ENCODE peak calls at places on chromosomes 5 and 9, in nine cellular contexts. One of them, this sample, is unnamed.

GRCh38 chr9:37984672-37985611 is 81.0 kb upstream of the SLC25A51 start:
- DNase-seq in psoas muscle: peak
- DNase-seq in CD8-positive, alpha-beta T cell: no peak
- DNase-seq in fibroblast of villous mesenchyme: peak
- DNase-seq in cardiac fibroblast: peak
- DNase-seq in ovary: no peak
- DNase-seq in bronchial epithelial cell: peak
- DNase-seq in HFF-Myc: no peak
- DNase-seq in GM13977: no peak
- DNase-seq in this sample: peak

GRCh38 chr5:79059674-79060073 is 9.8 kb downstream of the DMGDH start:
- DNase-seq in psoas muscle: no peak
- DNase-seq in CD8-positive, alpha-beta T cell: no peak
- DNase-seq in fibroblast of villous mesenchyme: no peak
- DNase-seq in cardiac fibroblast: no peak
- DNase-seq in ovary: no peak
- DNase-seq in bronchial epithelial cell: no peak
- DNase-seq in HFF-Myc: no peak
- DNase-seq in GM13977: no peak
- DNase-seq in this sample: no peak

GRCh38 chr9:126861707-126862460 is 1.4 kb downstream of the ZBTB34 start:
- DNase-seq in psoas muscle: no peak
- DNase-seq in CD8-positive, alpha-beta T cell: no peak
- DNase-seq in fibroblast of villous mesenchyme: peak
- DNase-seq in cardiac fibroblast: peak
- DNase-seq in ovary: no peak
- DNase-seq in bronchial epithelial cell: peak
- DNase-seq in HFF-Myc: no peak
- DNase-seq in GM13977: no peak
- DNase-seq in this sample: peak

GRCh38 chr5:135318924-135319323 is 80.1 kb downstream of the MACROH2A1 start:
- DNase-seq in psoas muscle: no peak
- DNase-seq in CD8-positive, alpha-beta T cell: no peak
- DNase-seq in fibroblast of villous mesenchyme: no peak
- DNase-seq in cardiac fibroblast: no peak
- DNase-seq in ovary: no peak
- DNase-seq in bronchial epithelial cell: no peak
- DNase-seq in HFF-Myc: no peak
- DNase-seq in GM13977: no peak
- DNase-seq in this sample: no peak

GRCh38 chr9:125343518-125344284 is 82.1 kb downstream of the GAPVD1 start:
- DNase-seq in psoas muscle: no peak
- DNase-seq in CD8-positive, alpha-beta T cell: no peak
- DNase-seq in fibroblast of villous mesenchyme: peak
- DNase-seq in cardiac fibroblast: peak
- DNase-seq in ovary: no peak
- DNase-seq in bronchial epithelial cell: peak
- DNase-seq in HFF-Myc: peak
- DNase-seq in GM13977: no peak
- DNase-seq in this sample: peak

GRCh38 chr5:137214446-137215189 is 284.5 kb downstream of the SPOCK1 start:
- DNase-seq in psoas muscle: no peak
- DNase-seq in CD8-positive, alpha-beta T cell: no peak
- DNase-seq in fibroblast of villous mesenchyme: no peak
- DNase-seq in cardiac fibroblast: no peak
- DNase-seq in ovary: no peak
- DNase-seq in bronchial epithelial cell: no peak
- DNase-seq in HFF-Myc: no peak
- DNase-seq in GM13977: no peak
- DNase-seq in this sample: no peak

GRCh38 chr5:173452098-173452497 is 123.9 kb upstream of the STC2 start:
- DNase-seq in psoas muscle: peak
- DNase-seq in CD8-positive, alpha-beta T cell: no peak
- DNase-seq in fibroblast of villous mesenchyme: peak
- DNase-seq in cardiac fibroblast: peak
- DNase-seq in ovary: no peak
- DNase-seq in bronchial epithelial cell: no peak
- DNase-seq in HFF-Myc: no peak
- DNase-seq in GM13977: no peak
- DNase-seq in this sample: peak

GRCh38 chr5:7754997-7755596 is 95.8 kb downstream of the CFAP90 start:
- DNase-seq in psoas muscle: peak
- DNase-seq in CD8-positive, alpha-beta T cell: no peak
- DNase-seq in fibroblast of villous mesenchyme: peak
- DNase-seq in cardiac fibroblast: peak
- DNase-seq in ovary: peak
- DNase-seq in bronchial epithelial cell: peak
- DNase-seq in HFF-Myc: peak
- DNase-seq in GM13977: peak
- DNase-seq in this sample: peak

GRCh38 chr5:152256580-152256979 is 148.5 kb downstream of the NMUR2 start:
- DNase-seq in psoas muscle: no peak
- DNase-seq in CD8-positive, alpha-beta T cell: no peak
- DNase-seq in fibroblast of villous mesenchyme: no peak
- DNase-seq in cardiac fibroblast: no peak
- DNase-seq in ovary: no peak
- DNase-seq in bronchial epithelial cell: no peak
- DNase-seq in HFF-Myc: no peak
- DNase-seq in GM13977: no peak
- DNase-seq in this sample: no peak

GRCh38 chr9:136902259-136902821 is 16.0 kb downstream of the TRAF2 start:
- DNase-seq in psoas muscle: peak
- DNase-seq in CD8-positive, alpha-beta T cell: peak
- DNase-seq in fibroblast of villous mesenchyme: peak
- DNase-seq in cardiac fibroblast: peak
- DNase-seq in ovary: no peak
- DNase-seq in bronchial epithelial cell: peak
- DNase-seq in HFF-Myc: no peak
- DNase-seq in GM13977: peak
- DNase-seq in this sample: peak

GRCh38 chr5:58462623-58463230 is 2.8 kb upstream of the PLK2 start:
- DNase-seq in psoas muscle: no peak
- DNase-seq in CD8-positive, alpha-beta T cell: no peak
- DNase-seq in fibroblast of villous mesenchyme: peak
- DNase-seq in cardiac fibroblast: peak
- DNase-seq in ovary: no peak
- DNase-seq in bronchial epithelial cell: peak
- DNase-seq in HFF-Myc: peak
- DNase-seq in GM13977: peak
- DNase-seq in this sample: peak

GRCh38 chr5:177367981-177368960 is 10.5 kb downstream of the RGS14 start:
- DNase-seq in psoas muscle: no peak
- DNase-seq in CD8-positive, alpha-beta T cell: no peak
- DNase-seq in fibroblast of villous mesenchyme: no peak
- DNase-seq in cardiac fibroblast: no peak
- DNase-seq in ovary: no peak
- DNase-seq in bronchial epithelial cell: peak
- DNase-seq in HFF-Myc: no peak
- DNase-seq in GM13977: no peak
- DNase-seq in this sample: no peak

GRCh38 chr5:66689522-66690220 is 93.5 kb downstream of the MAST4 start:
- DNase-seq in psoas muscle: no peak
- DNase-seq in CD8-positive, alpha-beta T cell: no peak
- DNase-seq in fibroblast of villous mesenchyme: no peak
- DNase-seq in cardiac fibroblast: no peak
- DNase-seq in ovary: no peak
- DNase-seq in bronchial epithelial cell: peak
- DNase-seq in HFF-Myc: no peak
- DNase-seq in GM13977: no peak
- DNase-seq in this sample: no peak

GRCh38 chr5:128681764-128682664 is 144.0 kb upstream of the FBN2 start:
- DNase-seq in psoas muscle: no peak
- DNase-seq in CD8-positive, alpha-beta T cell: no peak
- DNase-seq in fibroblast of villous mesenchyme: no peak
- DNase-seq in cardiac fibroblast: no peak
- DNase-seq in ovary: no peak
- DNase-seq in bronchial epithelial cell: peak
- DNase-seq in HFF-Myc: no peak
- DNase-seq in GM13977: no peak
- DNase-seq in this sample: peak

GRCh38 chr9:84759300-84759750 is 89.8 kb downstream of the NTRK2 start:
- DNase-seq in psoas muscle: no peak
- DNase-seq in CD8-positive, alpha-beta T cell: no peak
- DNase-seq in fibroblast of villous mesenchyme: no peak
- DNase-seq in cardiac fibroblast: no peak
- DNase-seq in ovary: no peak
- DNase-seq in bronchial epithelial cell: peak
- DNase-seq in HFF-Myc: no peak
- DNase-seq in GM13977: peak
- DNase-seq in this sample: no peak

GRCh38 chr9:127446720-127447415 is 4.3 kb downstream of the RPL12 start:
- DNase-seq in psoas muscle: no peak
- DNase-seq in CD8-positive, alpha-beta T cell: no peak
- DNase-seq in fibroblast of villous mesenchyme: no peak
- DNase-seq in cardiac fibroblast: no peak
- DNase-seq in ovary: no peak
- DNase-seq in bronchial epithelial cell: no peak
- DNase-seq in HFF-Myc: no peak
- DNase-seq in GM13977: no peak
- DNase-seq in this sample: no peak

GRCh38 chr5:150227606-150228273 is 37.9 kb downstream of the SLC6A7 start:
- DNase-seq in psoas muscle: no peak
- DNase-seq in CD8-positive, alpha-beta T cell: no peak
- DNase-seq in fibroblast of villous mesenchyme: peak
- DNase-seq in cardiac fibroblast: no peak
- DNase-seq in ovary: no peak
- DNase-seq in bronchial epithelial cell: peak
- DNase-seq in HFF-Myc: no peak
- DNase-seq in GM13977: no peak
- DNase-seq in this sample: no peak

GRCh38 chr9:36436909-36437308 is 36.8 kb upstream of the RNF38 start:
- DNase-seq in psoas muscle: no peak
- DNase-seq in CD8-positive, alpha-beta T cell: no peak
- DNase-seq in fibroblast of villous mesenchyme: no peak
- DNase-seq in cardiac fibroblast: no peak
- DNase-seq in ovary: no peak
- DNase-seq in bronchial epithelial cell: no peak
- DNase-seq in HFF-Myc: no peak
- DNase-seq in GM13977: no peak
- DNase-seq in this sample: no peak

GRCh38 chr5:135326296-135327240 is 72.5 kb downstream of the MACROH2A1 start:
- DNase-seq in psoas muscle: no peak
- DNase-seq in CD8-positive, alpha-beta T cell: no peak
- DNase-seq in fibroblast of villous mesenchyme: no peak
- DNase-seq in cardiac fibroblast: no peak
- DNase-seq in ovary: no peak
- DNase-seq in bronchial epithelial cell: no peak
- DNase-seq in HFF-Myc: no peak
- DNase-seq in GM13977: no peak
- DNase-seq in this sample: no peak

GRCh38 chr9:77433675-77434445 is 214.3 kb downstream of the GNA14 start:
- DNase-seq in psoas muscle: peak
- DNase-seq in CD8-positive, alpha-beta T cell: peak
- DNase-seq in fibroblast of villous mesenchyme: peak
- DNase-seq in cardiac fibroblast: peak
- DNase-seq in ovary: peak
- DNase-seq in bronchial epithelial cell: peak
- DNase-seq in HFF-Myc: no peak
- DNase-seq in GM13977: peak
- DNase-seq in this sample: peak
- TF ChIP-seq CTCF in psoas muscle: peak
- TF ChIP-seq CTCF in CD8-positive, alpha-beta T cell: peak
- TF ChIP-seq CTCF in fibroblast of villous mesenchyme: peak
- TF ChIP-seq CTCF in cardiac fibroblast: peak
- TF ChIP-seq CTCF in ovary: peak
- TF ChIP-seq CTCF in bronchial epithelial cell: peak
- TF ChIP-seq CTCF in HFF-Myc: peak
- TF ChIP-seq CTCF in GM13977: peak
- TF ChIP-seq CTCF in this sample: peak

GRCh38 chr5:3601929-3602712 is 6.5 kb downstream of the IRX1 start:
- DNase-seq in psoas muscle: no peak
- DNase-seq in CD8-positive, alpha-beta T cell: no peak
- DNase-seq in fibroblast of villous mesenchyme: no peak
- DNase-seq in cardiac fibroblast: no peak
- DNase-seq in ovary: no peak
- DNase-seq in bronchial epithelial cell: no peak
- DNase-seq in HFF-Myc: no peak
- DNase-seq in GM13977: peak
- DNase-seq in this sample: no peak

GRCh38 chr5:3605298-3606010 is 9.8 kb downstream of the IRX1 start:
- DNase-seq in psoas muscle: no peak
- DNase-seq in CD8-positive, alpha-beta T cell: no peak
- DNase-seq in fibroblast of villous mesenchyme: no peak
- DNase-seq in cardiac fibroblast: no peak
- DNase-seq in ovary: no peak
- DNase-seq in bronchial epithelial cell: no peak
- DNase-seq in HFF-Myc: no peak
- DNase-seq in GM13977: no peak
- DNase-seq in this sample: no peak

GRCh38 chr5:3601060-3601710 is 5.6 kb downstream of the IRX1 start:
- DNase-seq in psoas muscle: no peak
- DNase-seq in CD8-positive, alpha-beta T cell: no peak
- DNase-seq in fibroblast of villous mesenchyme: no peak
- DNase-seq in cardiac fibroblast: no peak
- DNase-seq in ovary: no peak
- DNase-seq in bronchial epithelial cell: no peak
- DNase-seq in HFF-Myc: no peak
- DNase-seq in GM13977: peak
- DNase-seq in this sample: no peak

GRCh38 chr5:3604501-3604900 is 8.9 kb downstream of the IRX1 start:
- DNase-seq in psoas muscle: no peak
- DNase-seq in CD8-positive, alpha-beta T cell: no peak
- DNase-seq in fibroblast of villous mesenchyme: no peak
- DNase-seq in cardiac fibroblast: no peak
- DNase-seq in ovary: no peak
- DNase-seq in bronchial epithelial cell: no peak
- DNase-seq in HFF-Myc: no peak
- DNase-seq in GM13977: no peak
- DNase-seq in this sample: no peak

GRCh38 chr5:3602713-3603502 is 7.3 kb downstream of the IRX1 start:
- DNase-seq in psoas muscle: no peak
- DNase-seq in CD8-positive, alpha-beta T cell: no peak
- DNase-seq in fibroblast of villous mesenchyme: no peak
- DNase-seq in cardiac fibroblast: peak
- DNase-seq in ovary: no peak
- DNase-seq in bronchial epithelial cell: no peak
- DNase-seq in HFF-Myc: no peak
- DNase-seq in GM13977: peak
- DNase-seq in this sample: peak
- TF ChIP-seq CTCF in psoas muscle: peak
- TF ChIP-seq CTCF in CD8-positive, alpha-beta T cell: no peak
- TF ChIP-seq CTCF in fibroblast of villous mesenchyme: peak
- TF ChIP-seq CTCF in cardiac fibroblast: peak
- TF ChIP-seq CTCF in ovary: no peak
- TF ChIP-seq CTCF in bronchial epithelial cell: peak
- TF ChIP-seq CTCF in HFF-Myc: peak
- TF ChIP-seq CTCF in GM13977: peak
- TF ChIP-seq CTCF in this sample: peak

GRCh38 chr5:141272906-141273305 is 27.7 kb downstream of the PCDHB15 start:
- DNase-seq in psoas muscle: no peak
- DNase-seq in CD8-positive, alpha-beta T cell: no peak
- DNase-seq in fibroblast of villous mesenchyme: no peak
- DNase-seq in cardiac fibroblast: no peak
- DNase-seq in ovary: no peak
- DNase-seq in bronchial epithelial cell: no peak
- DNase-seq in HFF-Myc: no peak
- DNase-seq in GM13977: no peak
- DNase-seq in this sample: no peak
- TF ChIP-seq CTCF in psoas muscle: no peak
- TF ChIP-seq CTCF in CD8-positive, alpha-beta T cell: no peak
- TF ChIP-seq CTCF in fibroblast of villous mesenchyme: no peak
- TF ChIP-seq CTCF in cardiac fibroblast: no peak
- TF ChIP-seq CTCF in ovary: no peak
- TF ChIP-seq CTCF in bronchial epithelial cell: no peak
- TF ChIP-seq CTCF in HFF-Myc: no peak
- TF ChIP-seq CTCF in GM13977: no peak
- TF ChIP-seq CTCF in this sample: no peak

GRCh38 chr5:131533844-131534243 is 101.2 kb downstream of the RAPGEF6 start:
- DNase-seq in psoas muscle: no peak
- DNase-seq in CD8-positive, alpha-beta T cell: no peak
- DNase-seq in fibroblast of villous mesenchyme: no peak
- DNase-seq in cardiac fibroblast: no peak
- DNase-seq in ovary: no peak
- DNase-seq in bronchial epithelial cell: no peak
- DNase-seq in HFF-Myc: no peak
- DNase-seq in GM13977: no peak
- DNase-seq in this sample: no peak
- TF ChIP-seq CTCF in psoas muscle: no peak
- TF ChIP-seq CTCF in CD8-positive, alpha-beta T cell: no peak
- TF ChIP-seq CTCF in fibroblast of villous mesenchyme: no peak
- TF ChIP-seq CTCF in cardiac fibroblast: peak
- TF ChIP-seq CTCF in ovary: no peak
- TF ChIP-seq CTCF in bronchial epithelial cell: no peak
- TF ChIP-seq CTCF in HFF-Myc: no peak
- TF ChIP-seq CTCF in GM13977: peak
- TF ChIP-seq CTCF in this sample: peak